ENCODE peak calls at places on chromosomes 3 and 15, in six cellular contexts. One of them, this sample, is unnamed.

GRCh38 chr3:73399106-73399505 is 225.6 kb downstream of the PDZRN3 start:
- DNase-seq in neural crest cell: no peak
- DNase-seq in prostate gland: no peak
- DNase-seq in glutamatergic neuron: no peak
- DNase-seq in body of pancreas: no peak
- DNase-seq in CD4-positive, alpha-beta T cell: no peak
- DNase-seq in this sample: no peak

GRCh38 chr3:12462159-12462962 is 21.9 kb upstream of the TSEN2 start:
- DNase-seq in prostate gland: no peak
- DNase-seq in glutamatergic neuron: no peak
- DNase-seq in CD4-positive, alpha-beta T cell: no peak
- DNase-seq in neural crest cell: no peak
- DNase-seq in body of pancreas: no peak
- DNase-seq in this sample: no peak

GRCh38 chr3:28646435-28646834 is 297.8 kb upstream of the AZI2 start:
- DNase-seq in prostate gland: no peak
- DNase-seq in neural crest cell: no peak
- DNase-seq in glutamatergic neuron: no peak
- DNase-seq in CD4-positive, alpha-beta T cell: no peak
- DNase-seq in body of pancreas: no peak
- DNase-seq in this sample: no peak

GRCh38 chr3:16372362-16373269 is 107.6 kb downstream of the OXNAD1 start:
- DNase-seq in CD4-positive, alpha-beta T cell: no peak
- DNase-seq in body of pancreas: no peak
- DNase-seq in neural crest cell: no peak
- DNase-seq in prostate gland: no peak
- DNase-seq in glutamatergic neuron: no peak
- DNase-seq in this sample: no peak

GRCh38 chr3:127324913-127325629 is 37.2 kb upstream of the PRR20G start:
- DNase-seq in body of pancreas: no peak
- DNase-seq in CD4-positive, alpha-beta T cell: no peak
- DNase-seq in glutamatergic neuron: no peak
- DNase-seq in prostate gland: no peak
- DNase-seq in neural crest cell: no peak
- DNase-seq in this sample: no peak

GRCh38 chr15:99090011-99090699 is 14.7 kb upstream of the SYNM start:
- DNase-seq in neural crest cell: no peak
- DNase-seq in glutamatergic neuron: peak
- DNase-seq in prostate gland: no peak
- DNase-seq in CD4-positive, alpha-beta T cell: no peak
- DNase-seq in body of pancreas: no peak
- DNase-seq in this sample: no peak

GRCh38 chr3:13491206-13491974 is 11.3 kb downstream of the HDAC11 start:
- DNase-seq in prostate gland: no peak
- DNase-seq in CD4-positive, alpha-beta T cell: no peak
- DNase-seq in neural crest cell: no peak
- DNase-seq in glutamatergic neuron: no peak
- DNase-seq in body of pancreas: peak
- DNase-seq in this sample: peak

GRCh38 chr3:9820944-9821343 is 10.9 kb downstream of the TTLL3 start:
- DNase-seq in CD4-positive, alpha-beta T cell: no peak
- DNase-seq in prostate gland: no peak
- DNase-seq in body of pancreas: no peak
- DNase-seq in glutamatergic neuron: no peak
- DNase-seq in neural crest cell: no peak
- DNase-seq in this sample: no peak

GRCh38 chr3:44988073-44988472 is 12.0 kb downstream of the EXOSC7 start:
- DNase-seq in prostate gland: no peak
- DNase-seq in glutamatergic neuron: no peak
- DNase-seq in neural crest cell: no peak
- DNase-seq in body of pancreas: no peak
- DNase-seq in CD4-positive, alpha-beta T cell: no peak
- DNase-seq in this sample: no peak

GRCh38 chr15:70512772-70513362 is 250.5 kb downstream of the UACA start:
- DNase-seq in glutamatergic neuron: no peak
- DNase-seq in neural crest cell: peak
- DNase-seq in prostate gland: no peak
- DNase-seq in CD4-positive, alpha-beta T cell: peak
- DNase-seq in body of pancreas: no peak
- DNase-seq in this sample: no peak

GRCh38 chr3:165406425-165406824 is 210.2 kb upstream of the SLITRK3 start:
- DNase-seq in body of pancreas: no peak
- DNase-seq in prostate gland: no peak
- DNase-seq in glutamatergic neuron: no peak
- DNase-seq in neural crest cell: no peak
- DNase-seq in CD4-positive, alpha-beta T cell: no peak
- DNase-seq in this sample: no peak

GRCh38 chr3:114351822-114352145 is 58.0 kb downstream of the TIGIT start:
- DNase-seq in prostate gland: no peak
- DNase-seq in glutamatergic neuron: no peak
- DNase-seq in neural crest cell: no peak
- DNase-seq in CD4-positive, alpha-beta T cell: no peak
- DNase-seq in body of pancreas: no peak
- DNase-seq in this sample: no peak

GRCh38 chr3:53109190-53109589 is 21.0 kb downstream of the RFT1 start:
- DNase-seq in neural crest cell: no peak
- DNase-seq in prostate gland: no peak
- DNase-seq in body of pancreas: no peak
- DNase-seq in glutamatergic neuron: no peak
- DNase-seq in CD4-positive, alpha-beta T cell: no peak
- DNase-seq in this sample: no peak

GRCh38 chr15:82172506-82172905 is 90.0 kb downstream of the EFL1 start:
- DNase-seq in CD4-positive, alpha-beta T cell: no peak
- DNase-seq in neural crest cell: no peak
- DNase-seq in glutamatergic neuron: no peak
- DNase-seq in body of pancreas: no peak
- DNase-seq in prostate gland: no peak
- DNase-seq in this sample: no peak

GRCh38 chr3:185930393-185931107 is 7.3 kb downstream of the TRA2B start:
- DNase-seq in prostate gland: no peak
- DNase-seq in body of pancreas: no peak
- DNase-seq in neural crest cell: no peak
- DNase-seq in glutamatergic neuron: no peak
- DNase-seq in CD4-positive, alpha-beta T cell: no peak
- DNase-seq in this sample: no peak

GRCh38 chr3:14519406-14519805 is 20.7 kb downstream of the GRIP2 start:
- DNase-seq in glutamatergic neuron: peak
- DNase-seq in prostate gland: no peak
- DNase-seq in neural crest cell: no peak
- DNase-seq in CD4-positive, alpha-beta T cell: no peak
- DNase-seq in body of pancreas: no peak
- DNase-seq in this sample: peak

GRCh38 chr15:47872869-47873301 is 155.6 kb downstream of the SEMA6D start:
- DNase-seq in CD4-positive, alpha-beta T cell: no peak
- DNase-seq in body of pancreas: no peak
- DNase-seq in prostate gland: no peak
- DNase-seq in neural crest cell: no peak
- DNase-seq in glutamatergic neuron: peak
- DNase-seq in this sample: no peak

GRCh38 chr3:65400893-65401292 is 637.8 kb downstream of the MAGI1 start:
- DNase-seq in neural crest cell: no peak
- DNase-seq in CD4-positive, alpha-beta T cell: no peak
- DNase-seq in body of pancreas: no peak
- DNase-seq in glutamatergic neuron: no peak
- DNase-seq in prostate gland: no peak
- DNase-seq in this sample: no peak

GRCh38 chr3:105458518-105459215 is 92.0 kb downstream of the ALCAM start:
- DNase-seq in prostate gland: no peak
- DNase-seq in CD4-positive, alpha-beta T cell: no peak
- DNase-seq in body of pancreas: no peak
- DNase-seq in glutamatergic neuron: no peak
- DNase-seq in neural crest cell: no peak
- DNase-seq in this sample: no peak

GRCh38 chr3:141659821-141660597 is 78.1 kb upstream of the RNF7 start:
- DNase-seq in prostate gland: peak
- DNase-seq in glutamatergic neuron: peak
- DNase-seq in body of pancreas: peak
- DNase-seq in neural crest cell: peak
- DNase-seq in CD4-positive, alpha-beta T cell: no peak
- DNase-seq in this sample: peak

GRCh38 chr15:85879334-85880163 is 84.8 kb upstream of the KLHL25 start:
- DNase-seq in prostate gland: no peak
- DNase-seq in body of pancreas: no peak
- DNase-seq in neural crest cell: no peak
- DNase-seq in CD4-positive, alpha-beta T cell: no peak
- DNase-seq in glutamatergic neuron: no peak
- DNase-seq in this sample: no peak

GRCh38 chr3:11662392-11662990 is 18.8 kb upstream of the VGLL4 start:
- DNase-seq in glutamatergic neuron: no peak
- DNase-seq in prostate gland: no peak
- DNase-seq in CD4-positive, alpha-beta T cell: no peak
- DNase-seq in body of pancreas: no peak
- DNase-seq in neural crest cell: no peak
- DNase-seq in this sample: no peak

GRCh38 chr15:63344737-63345390 is 36.8 kb downstream of the CA12 start:
- DNase-seq in CD4-positive, alpha-beta T cell: no peak
- DNase-seq in body of pancreas: no peak
- DNase-seq in prostate gland: no peak
- DNase-seq in glutamatergic neuron: no peak
- DNase-seq in neural crest cell: no peak
- DNase-seq in this sample: peak

GRCh38 chr3:129966876-129967275 is 7.6 kb upstream of the TRH start:
- DNase-seq in body of pancreas: no peak
- DNase-seq in glutamatergic neuron: no peak
- DNase-seq in CD4-positive, alpha-beta T cell: no peak
- DNase-seq in prostate gland: no peak
- DNase-seq in neural crest cell: no peak
- DNase-seq in this sample: no peak

GRCh38 chr15:65377105-65377975 is 462 bp downstream of the IGDCC3 start:
- DNase-seq in glutamatergic neuron: peak
- DNase-seq in CD4-positive, alpha-beta T cell: no peak
- DNase-seq in prostate gland: no peak
- DNase-seq in body of pancreas: no peak
- DNase-seq in neural crest cell: peak
- DNase-seq in this sample: no peak

GRCh38 chr3:189792046-189792929 is 161.1 kb downstream of the TP63 start:
- DNase-seq in glutamatergic neuron: no peak
- DNase-seq in neural crest cell: no peak
- DNase-seq in body of pancreas: no peak
- DNase-seq in prostate gland: peak
- DNase-seq in CD4-positive, alpha-beta T cell: no peak
- DNase-seq in this sample: no peak

GRCh38 chr15:95032181-95032580 is 800.8 kb downstream of the MCTP2 start:
- DNase-seq in body of pancreas: no peak
- DNase-seq in glutamatergic neuron: no peak
- DNase-seq in prostate gland: no peak
- DNase-seq in neural crest cell: no peak
- DNase-seq in CD4-positive, alpha-beta T cell: no peak
- DNase-seq in this sample: no peak

GRCh38 chr3:130779031-130779430 is 32.4 kb upstream of the PIK3R4 start:
- DNase-seq in neural crest cell: no peak
- DNase-seq in body of pancreas: no peak
- DNase-seq in CD4-positive, alpha-beta T cell: no peak
- DNase-seq in prostate gland: no peak
- DNase-seq in glutamatergic neuron: no peak
- DNase-seq in this sample: no peak

GRCh38 chr3:63135362-63135761 is 142.7 kb upstream of the SYNPR start:
- DNase-seq in neural crest cell: no peak
- DNase-seq in glutamatergic neuron: no peak
- DNase-seq in CD4-positive, alpha-beta T cell: no peak
- DNase-seq in body of pancreas: no peak
- DNase-seq in prostate gland: no peak
- DNase-seq in this sample: no peak

GRCh38 chr3:50260027-50260941 is 8.7 kb upstream of the SEMA3B start:
- DNase-seq in body of pancreas: peak
- DNase-seq in CD4-positive, alpha-beta T cell: peak
- DNase-seq in neural crest cell: peak
- DNase-seq in glutamatergic neuron: peak
- DNase-seq in prostate gland: peak
- DNase-seq in this sample: peak
- TF ChIP-seq CTCF in body of pancreas: peak
- TF ChIP-seq CTCF in CD4-positive, alpha-beta T cell: peak
- TF ChIP-seq CTCF in neural crest cell: peak
- TF ChIP-seq CTCF in glutamatergic neuron: peak
- TF ChIP-seq CTCF in prostate gland: peak
- TF ChIP-seq CTCF in this sample: peak

DNA sequence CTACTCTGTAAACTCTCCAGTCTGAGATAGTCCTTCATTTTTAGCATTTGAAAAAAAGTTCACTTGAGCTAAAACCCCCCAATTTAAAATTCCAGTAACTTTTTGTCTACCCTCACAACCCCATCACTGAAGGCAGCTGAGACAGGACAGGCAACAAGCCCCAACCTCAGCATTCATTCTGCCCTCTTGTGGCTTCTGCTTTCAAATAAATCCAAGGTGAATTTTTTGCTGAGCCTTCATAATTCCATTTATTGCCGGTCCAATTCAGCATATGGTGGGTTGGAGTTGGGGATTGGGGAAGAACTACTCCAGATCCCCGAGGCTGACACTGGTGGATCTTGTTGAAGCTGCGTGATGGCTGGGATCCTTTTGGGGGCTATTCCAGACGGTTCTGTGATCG is 88.4 kb upstream of the THRB start:
- DNase-seq in prostate gland: no peak
- DNase-seq in glutamatergic neuron: no peak
- DNase-seq in neural crest cell: no peak
- DNase-seq in body of pancreas: no peak
- DNase-seq in CD4-positive, alpha-beta T cell: no peak
- DNase-seq in this sample: no peak
- TF ChIP-seq CTCF in prostate gland: peak
- TF ChIP-seq CTCF in glutamatergic neuron: no peak
- TF ChIP-seq CTCF in neural crest cell: no peak
- TF ChIP-seq CTCF in body of pancreas: peak
- TF ChIP-seq CTCF in CD4-positive, alpha-beta T cell: no peak
- TF ChIP-seq CTCF in this sample: no peak

DNA sequence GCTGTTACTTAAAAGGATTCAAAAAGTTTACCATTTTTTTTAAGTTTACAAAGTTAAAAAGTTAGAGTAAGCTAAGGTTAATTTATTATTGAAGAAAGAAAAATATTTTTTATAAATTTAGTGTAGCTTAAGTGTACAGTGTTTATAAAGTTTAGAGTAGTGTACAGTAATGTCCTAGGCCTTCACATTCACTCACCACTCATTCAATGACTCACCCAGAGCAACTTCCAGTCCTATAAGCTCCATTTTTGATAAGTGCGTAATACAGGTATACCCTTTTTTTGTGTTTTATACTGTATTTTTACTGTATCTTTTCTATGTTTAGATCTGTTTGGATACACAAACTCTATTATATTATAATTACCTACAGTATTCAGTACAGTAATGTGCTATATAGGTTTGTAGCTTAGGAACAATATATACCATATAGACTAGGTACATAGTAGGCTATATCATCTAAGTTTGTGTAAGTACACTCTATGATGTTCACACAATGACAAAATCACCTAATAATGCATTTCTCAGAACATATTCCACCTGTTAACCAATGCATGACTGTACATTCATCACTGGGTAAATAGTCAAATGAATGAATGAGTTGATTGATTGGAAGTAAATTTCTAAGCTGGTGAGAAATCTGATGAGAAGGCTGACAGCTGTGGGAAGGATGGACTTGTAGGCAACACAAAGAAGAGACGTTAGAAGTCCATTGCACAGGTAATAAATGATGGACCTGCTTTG is 95.2 kb upstream of the CDIN1 start:
- DNase-seq in prostate gland: no peak
- DNase-seq in CD4-positive, alpha-beta T cell: no peak
- DNase-seq in body of pancreas: no peak
- DNase-seq in glutamatergic neuron: no peak
- DNase-seq in neural crest cell: no peak
- DNase-seq in this sample: no peak
- TF ChIP-seq CTCF in prostate gland: no peak
- TF ChIP-seq CTCF in CD4-positive, alpha-beta T cell: no peak
- TF ChIP-seq CTCF in body of pancreas: no peak
- TF ChIP-seq CTCF in glutamatergic neuron: no peak
- TF ChIP-seq CTCF in neural crest cell: no peak
- TF ChIP-seq CTCF in this sample: no peak

GRCh38 chr3:121529308-121529707 is 16.5 kb downstream of the POLQ start:
- DNase-seq in glutamatergic neuron: no peak
- DNase-seq in CD4-positive, alpha-beta T cell: no peak
- DNase-seq in body of pancreas: no peak
- DNase-seq in prostate gland: no peak
- DNase-seq in neural crest cell: no peak
- DNase-seq in this sample: no peak
- TF ChIP-seq CTCF in glutamatergic neuron: peak
- TF ChIP-seq CTCF in CD4-positive, alpha-beta T cell: no peak
- TF ChIP-seq CTCF in body of pancreas: peak
- TF ChIP-seq CTCF in prostate gland: no peak
- TF ChIP-seq CTCF in neural crest cell: peak
- TF ChIP-seq CTCF in this sample: no peak

This sample was measured in sigmoid colon.